ENCODE peak calls at places on chromosomes 3 and 15, in four cellular contexts. H is WTC11, U is K562, K is H1. W is an unnamed sample.
A peak's percentile ranks its signal among the peaks of the same experiment; 100 is the strongest.

GRCh38 chr15:99958426-99959097 is 225.3 kb upstream of the LYSMD4 start:
- DNase-seq in H (no peak), U (no peak), K (no peak), W (no peak)

GRCh38 chr3:141998674-141999290 is 122.3 kb downstream of the ATP1B3 start:
- DNase-seq in H (no peak), U (no peak), K (no peak), W (no peak)

GRCh38 chr3:193897288-193897687 is 238.7 kb upstream of the HES1 start:
- DNase-seq in H (no peak), U (peak; percentile 59), K (no peak), W (no peak)

GRCh38 chr15:37793851-37794250 is 140.6 kb upstream of the TMCO5A start:
- DNase-seq in H (no peak), U (no peak), K (no peak), W (no peak)

GRCh38 chr3:143203848-143204247 is 84.3 kb downstream of the CHST2 start:
- DNase-seq in H (no peak), U (no peak), K (no peak), W (no peak)

GRCh38 chr3:44206301-44206700 is 35.4 kb upstream of the TOPAZ1 start:
- DNase-seq in H (no peak), U (no peak), K (no peak), W (no peak)

GRCh38 chr3:183455064-183455463 is 26.6 kb upstream of the MCF2L2 start:
- DNase-seq in H (no peak), U (no peak), K (no peak), W (no peak)

GRCh38 chr3:182967218-182968204 is 12.8 kb downstream of the DCUN1D1 start:
- DNase-seq in H (no peak), U (no peak), K (no peak), W (no peak)

GRCh38 chr3:126022741-126023359 is 53.9 kb downstream of the ROPN1B start:
- DNase-seq in H (no peak), U (no peak), K (no peak), W (no peak)

GRCh38 chr3:28667646-28668376 is 319.2 kb upstream of the AZI2 start:
- DNase-seq in H (peak; percentile 78), U (peak; percentile 51), K (peak; percentile 49), W (peak; percentile 51)

GRCh38 chr3:38644662-38645053 is 4.8 kb downstream of the SCN5A start:
- DNase-seq in H (no peak), U (no peak), K (no peak), W (no peak)
- TF ChIP-seq ATF3 in H (no peak), U (no peak), K (no peak), W (no peak)

DNA sequence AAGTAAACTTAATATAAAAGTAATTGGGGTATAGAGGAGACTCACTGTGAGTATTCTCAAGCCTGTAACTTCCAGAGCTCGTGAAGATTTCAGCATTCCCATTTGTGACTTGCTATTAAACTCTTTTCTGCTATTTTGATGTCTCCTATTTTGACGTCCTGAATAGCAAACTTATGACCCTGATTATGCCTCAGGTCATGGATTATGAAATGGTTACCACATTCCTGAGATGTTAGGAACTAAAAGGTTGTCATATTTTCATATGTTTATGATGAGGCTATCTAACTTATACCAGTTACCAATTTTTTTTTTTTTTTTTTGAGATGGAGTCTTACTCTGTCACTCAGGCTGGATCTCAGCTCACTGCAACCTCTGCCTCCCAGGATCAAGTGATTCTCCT is 105.5 kb downstream of the ATG7 start:
- DNase-seq in H (no peak), U (no peak), K (no peak), W (no peak)
- TF ChIP-seq ATF3 in H (no peak), U (no peak), K (no peak), W (no peak)

GRCh38 chr15:40857601-40858351 is 13.9 kb downstream of the SPINT1 start:
- DNase-seq in H (peak; percentile 88), U (peak; percentile 84), K (no peak), W (no peak)
- TF ChIP-seq ATF3 in H (no peak), U (no peak), K (no peak), W (no peak)

DNA sequence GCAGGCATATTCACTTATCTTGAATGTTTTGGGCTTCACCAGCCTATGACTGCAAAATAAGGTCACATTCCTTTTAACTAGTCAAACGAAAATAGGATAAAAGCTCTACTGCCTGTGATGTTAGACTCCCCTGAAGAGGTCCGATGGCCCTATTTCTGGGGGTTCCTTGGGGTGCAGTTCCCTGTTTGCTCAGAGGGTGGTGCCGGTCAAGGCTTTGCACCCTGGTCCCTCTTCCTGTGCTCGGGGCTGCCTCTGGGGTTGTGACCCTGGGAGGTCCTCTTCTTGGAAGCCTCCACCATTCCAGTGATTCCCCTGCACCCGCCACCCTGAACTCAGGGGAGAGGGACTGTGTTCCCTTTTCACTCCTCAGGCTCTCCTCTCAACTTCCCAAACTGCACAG is 86.7 kb upstream of the ANKRD34C start:
- DNase-seq in H (peak; percentile 50), U (peak; percentile 34), K (no peak), W (no peak)
- TF ChIP-seq ATF3 in H (no peak), U (no peak), K (no peak), W (no peak)

DNA sequence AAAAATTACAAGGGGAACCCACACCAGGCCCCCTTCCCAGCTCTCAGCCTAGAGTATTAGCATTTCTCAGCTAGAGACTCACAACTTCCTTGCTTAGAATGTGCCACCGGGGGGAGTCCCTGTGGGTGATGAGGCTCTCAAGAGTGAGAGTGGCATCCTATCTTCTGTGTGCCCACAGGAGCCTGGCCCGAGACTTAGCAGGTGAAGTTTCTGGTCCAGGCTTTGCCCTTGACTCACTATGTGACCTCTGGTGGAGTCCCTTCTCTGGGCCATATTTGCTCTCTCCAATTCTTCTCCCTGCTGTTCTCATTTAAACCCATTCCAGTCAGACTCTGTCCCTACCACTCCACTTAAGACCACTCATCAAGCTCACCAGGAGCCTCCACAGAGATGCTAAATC is 18.1 kb downstream of the CLK3 start:
- DNase-seq in H (no peak), U (no peak), K (no peak), W (no peak)
- TF ChIP-seq ATF3 in H (no peak), U (no peak), K (no peak), W (no peak)

W was measured in HCT116.